ENCODE peak calls at places on chromosomes 12 and 14, in nine cellular contexts. T, G, U, K, I, J, X, S and H are unnamed samples.

GRCh38 chr12:3704512-3705348 is 48.2 kb downstream of the CRACR2A start:
- DNase-seq in T (no peak), G (no peak), U (no peak), K (no peak), I (peak; percentile 35), J (peak; percentile 70), X (peak; percentile 69), S (no peak), H (no peak)

GRCh38 chr12:89015419-89015818 is 336.9 kb downstream of the DUSP6 start:
- DNase-seq in T (no peak), G (no peak), U (no peak), K (no peak), I (no peak), J (no peak), X (no peak), S (no peak), H (no peak)

GRCh38 chr12:32273712-32274111 is 125.6 kb upstream of the FGD4 start:
- DNase-seq in T (no peak), G (no peak), U (peak; percentile 50), K (no peak), I (peak; percentile 66), J (no peak), X (no peak), S (peak; percentile 66), H (peak; percentile 42)

GRCh38 chr12:28795306-28795705 is 353.8 kb upstream of the FAR2 start:
- DNase-seq in T (peak; percentile 13), G (no peak), U (no peak), K (no peak), I (no peak), J (peak; percentile 47), X (no peak), S (no peak), H (no peak)

GRCh38 chr14:20327005-20327869 is 5.8 kb downstream of the CCNB1IP1 start:
- DNase-seq in T (peak; percentile 78), G (no peak), U (peak; percentile 60), K (no peak), I (peak; percentile 62), J (peak; percentile 83), X (peak; percentile 80), S (no peak), H (peak; percentile 54)

GRCh38 chr12:47817272-47818006 is 2.3 kb downstream of the HDAC7 start:
- DNase-seq in T (no peak), G (no peak), U (no peak), K (no peak), I (no peak), J (no peak), X (peak; percentile 40), S (no peak), H (no peak)

GRCh38 chr12:14207946-14208612 is 157.4 kb upstream of the ATF7IP start:
- DNase-seq in T (no peak), G (no peak), U (no peak), K (no peak), I (no peak), J (no peak), X (no peak), S (no peak), H (no peak)

GRCh38 chr12:115437061-115437567 is 753.1 kb upstream of the TBX3 start:
- DNase-seq in T (no peak), G (no peak), U (no peak), K (no peak), I (no peak), J (peak; percentile 55), X (peak; percentile 15), S (no peak), H (no peak)

DNA sequence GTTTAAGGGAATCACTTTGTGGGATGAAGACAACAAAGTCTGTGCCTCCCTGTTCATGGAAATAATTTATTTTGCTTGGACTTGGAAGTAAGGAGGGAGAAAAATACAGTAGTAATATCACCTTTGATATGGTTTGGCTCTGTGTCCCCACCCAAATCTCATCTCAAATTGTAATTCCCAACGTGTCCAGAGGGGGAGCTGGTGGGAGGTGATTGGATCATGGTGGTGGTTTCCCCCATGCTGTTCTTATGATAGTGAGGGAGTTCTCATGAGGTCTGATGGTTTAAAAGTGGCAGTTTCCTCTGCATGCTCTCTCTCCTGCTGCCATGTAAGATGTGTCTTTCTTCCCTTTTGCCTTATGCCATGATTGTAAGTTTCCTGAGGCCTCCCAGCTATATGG is 460.7 kb downstream of the NOVA1 start:
- DNase-seq in T (no peak), G (no peak), U (no peak), K (no peak), I (no peak), J (no peak), X (no peak), S (no peak), H (no peak)
- TF ChIP-seq CTCF in T (peak; percentile 19), G (no peak), U (no peak), K (no peak), I (no peak), J (peak; percentile 26), X (peak; percentile 22), S (peak; percentile 57), H (no peak)

GRCh38 chr14:86405250-86405649 is 875.3 kb downstream of the FLRT2 start:
- DNase-seq in T (no peak), G (no peak), U (no peak), K (no peak), I (no peak), J (no peak), X (peak; percentile 51), S (no peak), H (no peak)

GRCh38 chr14:86402547-86402946 is 872.6 kb downstream of the FLRT2 start:
- DNase-seq in T (no peak), G (no peak), U (no peak), K (no peak), I (no peak), J (no peak), X (no peak), S (no peak), H (no peak)

GRCh38 chr14:86404425-86404824 is 874.5 kb downstream of the FLRT2 start:
- DNase-seq in T (peak; percentile 29), G (no peak), U (no peak), K (no peak), I (no peak), J (no peak), X (peak; percentile 52), S (no peak), H (no peak)
- TF ChIP-seq CTCF in T (no peak), G (no peak), U (no peak), K (no peak), I (no peak), J (no peak), X (no peak), S (no peak), H (no peak)

GRCh38 chr12:12032771-12033588 is 37.8 kb upstream of the BCL2L14 start:
- DNase-seq in T (peak; percentile 84), G (peak; percentile 54), U (peak; percentile 57), K (peak; percentile 82), I (peak; percentile 50), J (peak; percentile 94), X (peak; percentile 92), S (peak; percentile 88), H (peak; percentile 52)
- TF ChIP-seq CTCF in T (peak; percentile 85), G (peak; percentile 85), U (peak; percentile 81), K (peak; percentile 79), I (peak; percentile 66), J (peak; percentile 85), X (peak; percentile 85), S (peak; percentile 89), H (peak; percentile 59)

GRCh38 chr14:64639340-64639821 is 64.8 kb upstream of the PLEKHG3 start:
- DNase-seq in T (no peak), G (no peak), U (no peak), K (no peak), I (no peak), J (no peak), X (no peak), S (no peak), H (no peak)

GRCh38 chr14:64636208-64636979 is 67.8 kb upstream of the PLEKHG3 start:
- DNase-seq in T (peak; percentile 68), G (peak; percentile 59), U (peak; percentile 77), K (peak; percentile 87), I (peak; percentile 84), J (peak; percentile 63), X (peak; percentile 79), S (peak; percentile 82), H (peak; percentile 79)

GRCh38 chr14:64638625-64639024 is 65.6 kb upstream of the PLEKHG3 start:
- DNase-seq in T (no peak), G (no peak), U (no peak), K (no peak), I (no peak), J (no peak), X (no peak), S (no peak), H (no peak)

GRCh38 chr14:64637735-64638473 is 66.3 kb upstream of the PLEKHG3 start:
- DNase-seq in T (no peak), G (no peak), U (no peak), K (no peak), I (no peak), J (no peak), X (peak; percentile 63), S (no peak), H (no peak)

DNA sequence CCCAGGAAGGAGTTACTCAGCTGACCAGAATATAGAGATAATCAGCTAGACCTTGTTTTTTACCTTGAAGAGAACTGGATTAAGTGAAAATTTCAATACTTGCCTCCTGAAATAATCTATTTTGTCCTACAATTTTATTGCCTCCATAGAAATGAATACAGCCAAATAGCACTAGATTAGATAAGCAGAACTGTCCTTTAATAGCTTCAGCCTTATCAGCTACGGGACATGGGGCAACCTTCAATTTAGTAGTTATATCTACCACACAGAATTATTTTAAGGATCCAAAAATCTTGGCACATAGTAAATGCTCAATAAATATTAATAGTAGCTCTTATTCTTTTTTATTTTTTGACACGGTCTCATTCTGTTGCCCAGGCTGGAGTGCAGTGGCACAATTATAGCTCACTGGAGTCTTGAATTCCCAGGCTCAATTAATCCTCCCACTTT is 67.2 kb upstream of the PLEKHG3 start:
- DNase-seq in T (no peak), G (no peak), U (no peak), K (no peak), I (no peak), J (no peak), X (no peak), S (no peak), H (no peak)
- TF ChIP-seq CTCF in T (no peak), G (no peak), U (no peak), K (peak; percentile 22), I (no peak), J (no peak), X (no peak), S (no peak), H (no peak)

DNA sequence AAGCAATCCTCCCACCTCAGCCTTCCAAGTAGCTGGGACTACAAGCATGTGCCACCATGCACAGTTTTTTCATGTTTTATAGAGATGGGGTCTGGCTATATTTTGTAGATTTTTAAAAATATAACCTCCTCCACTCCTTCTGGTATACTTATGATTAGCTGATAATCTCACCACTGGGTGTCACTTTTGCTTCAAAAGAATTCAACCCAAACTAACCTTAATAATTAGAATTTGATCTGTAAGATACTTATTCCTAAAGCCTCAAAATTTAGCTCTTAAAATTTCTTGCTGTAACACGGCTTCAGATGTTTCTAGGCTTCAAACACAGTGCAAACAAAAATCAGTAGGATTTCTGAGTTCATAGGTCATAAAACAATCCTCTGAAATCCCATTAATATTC is 130.3 kb downstream of the CEP83 start:
- DNase-seq in T (peak; percentile 2), G (no peak), U (no peak), K (no peak), I (no peak), J (peak; percentile 39), X (no peak), S (no peak), H (no peak)
- TF ChIP-seq CTCF in T (peak; percentile 20), G (no peak), U (no peak), K (no peak), I (peak; percentile 12), J (peak; percentile 9), X (no peak), S (no peak), H (no peak)